ENCODE peak calls at places on chromosomes 16 and 17, in five cellular contexts. One of them, this sample, is unnamed.

GRCh38 chr16:799111-799947 is 1.2 kb downstream of the GNG13 start:
- DNase-seq in stimulated activated CD8-positive, alpha-beta memory T cell treated with anti-CD3 and anti-CD28 coated beads, Interleukin-15, amount 100 ng/mL, for 48 hours: no peak
- DNase-seq in activated naive CD4-positive, alpha-beta T cell: no peak
- DNase-seq in NCI-H1694 treated with DMSO at 0.1 percent for 48 hours: no peak
- DNase-seq in NCI-H510A: no peak
- DNase-seq in this sample: no peak

GRCh38 chr17:75346906-75347305 is 57.7 kb upstream of the SLC25A19 start:
- DNase-seq in stimulated activated CD8-positive, alpha-beta memory T cell treated with anti-CD3 and anti-CD28 coated beads, Interleukin-15, amount 100 ng/mL, for 48 hours: peak
- DNase-seq in activated naive CD4-positive, alpha-beta T cell: no peak
- DNase-seq in NCI-H1694 treated with DMSO at 0.1 percent for 48 hours: no peak
- DNase-seq in NCI-H510A: no peak
- DNase-seq in this sample: no peak

GRCh38 chr16:8595783-8596182 is 5.5 kb upstream of the TMEM114 start:
- DNase-seq in stimulated activated CD8-positive, alpha-beta memory T cell treated with anti-CD3 and anti-CD28 coated beads, Interleukin-15, amount 100 ng/mL, for 48 hours: no peak
- DNase-seq in activated naive CD4-positive, alpha-beta T cell: no peak
- DNase-seq in NCI-H1694 treated with DMSO at 0.1 percent for 48 hours: no peak
- DNase-seq in NCI-H510A: no peak
- DNase-seq in this sample: no peak

GRCh38 chr17:50144845-50145531 is 5.5 kb downstream of the PPP1R9B start:
- DNase-seq in stimulated activated CD8-positive, alpha-beta memory T cell treated with anti-CD3 and anti-CD28 coated beads, Interleukin-15, amount 100 ng/mL, for 48 hours: no peak
- DNase-seq in activated naive CD4-positive, alpha-beta T cell: no peak
- DNase-seq in NCI-H1694 treated with DMSO at 0.1 percent for 48 hours: no peak
- DNase-seq in NCI-H510A: no peak
- DNase-seq in this sample: peak

GRCh38 chr17:50634123-50634914 is at the start of gene ABCC3:
- DNase-seq in stimulated activated CD8-positive, alpha-beta memory T cell treated with anti-CD3 and anti-CD28 coated beads, Interleukin-15, amount 100 ng/mL, for 48 hours: no peak
- DNase-seq in activated naive CD4-positive, alpha-beta T cell: no peak
- DNase-seq in NCI-H1694 treated with DMSO at 0.1 percent for 48 hours: no peak
- DNase-seq in NCI-H510A: no peak
- DNase-seq in this sample: peak

GRCh38 chr17:19368119-19368660 is 5.7 kb upstream of the B9D1 start:
- DNase-seq in stimulated activated CD8-positive, alpha-beta memory T cell treated with anti-CD3 and anti-CD28 coated beads, Interleukin-15, amount 100 ng/mL, for 48 hours: no peak
- DNase-seq in activated naive CD4-positive, alpha-beta T cell: no peak
- DNase-seq in NCI-H1694 treated with DMSO at 0.1 percent for 48 hours: no peak
- DNase-seq in NCI-H510A: no peak
- DNase-seq in this sample: no peak

GRCh38 chr17:69949931-69950330 is 125.1 kb upstream of the KCNJ16 start:
- DNase-seq in stimulated activated CD8-positive, alpha-beta memory T cell treated with anti-CD3 and anti-CD28 coated beads, Interleukin-15, amount 100 ng/mL, for 48 hours: no peak
- DNase-seq in activated naive CD4-positive, alpha-beta T cell: no peak
- DNase-seq in NCI-H1694 treated with DMSO at 0.1 percent for 48 hours: no peak
- DNase-seq in NCI-H510A: peak
- DNase-seq in this sample: no peak

GRCh38 chr16:11484691-11485258 is 101.9 kb downstream of the LITAF start:
- DNase-seq in stimulated activated CD8-positive, alpha-beta memory T cell treated with anti-CD3 and anti-CD28 coated beads, Interleukin-15, amount 100 ng/mL, for 48 hours: no peak
- DNase-seq in activated naive CD4-positive, alpha-beta T cell: no peak
- DNase-seq in NCI-H1694 treated with DMSO at 0.1 percent for 48 hours: no peak
- DNase-seq in NCI-H510A: no peak
- DNase-seq in this sample: no peak

GRCh38 chr17:37200497-37200896 is 175.3 kb upstream of the C17orf78 start:
- DNase-seq in stimulated activated CD8-positive, alpha-beta memory T cell treated with anti-CD3 and anti-CD28 coated beads, Interleukin-15, amount 100 ng/mL, for 48 hours: no peak
- DNase-seq in activated naive CD4-positive, alpha-beta T cell: no peak
- DNase-seq in NCI-H1694 treated with DMSO at 0.1 percent for 48 hours: no peak
- DNase-seq in NCI-H510A: no peak
- DNase-seq in this sample: no peak

GRCh38 chr16:46720619-46721018 is 27.5 kb downstream of the MYLK3 start:
- DNase-seq in stimulated activated CD8-positive, alpha-beta memory T cell treated with anti-CD3 and anti-CD28 coated beads, Interleukin-15, amount 100 ng/mL, for 48 hours: no peak
- DNase-seq in activated naive CD4-positive, alpha-beta T cell: no peak
- DNase-seq in NCI-H1694 treated with DMSO at 0.1 percent for 48 hours: no peak
- DNase-seq in NCI-H510A: no peak
- DNase-seq in this sample: no peak

This sample was measured in breast epithelium.